ENCODE peak calls at places on chromosomes 16 and 17, in five cellular contexts. U is H1, Q is IMR-90, J is mesenchymal stem cell, P is neuronal stem cell. R is an unnamed sample.

GRCh38 chr17:1967092-1967662 is 58.0 kb downstream of the RTN4RL1 start:
- DNase-seq in U (no peak), Q (no peak), J (no peak), P (no peak), R (peak; percentile 93)

GRCh38 chr16:52114414-52114813 is 432.5 kb downstream of the TOX3 start:
- DNase-seq in U (no peak), Q (no peak), J (no peak), P (no peak), R (no peak)

GRCh38 chr17:18285296-18285695 is 24.8 kb downstream of the MIEF2 start:
- DNase-seq in U (no peak), Q (no peak), J (no peak), P (no peak), R (no peak)

GRCh38 chr16:72210072-72210471 is 38.1 kb upstream of the PMFBP1 start:
- DNase-seq in U (no peak), Q (no peak), J (no peak), P (no peak), R (no peak)

GRCh38 chr16:4378202-4378666 is 6.6 kb downstream of the VASN start:
- DNase-seq in U (no peak), Q (no peak), J (no peak), P (no peak), R (no peak)

GRCh38 chr16:48330133-48330846 is 54.9 kb downstream of the SIAH1 start:
- DNase-seq in U (no peak), Q (peak; percentile 37), J (no peak), P (no peak), R (no peak)

GRCh38 chr16:85570213-85570734 is 42.8 kb upstream of the GSE1 start:
- DNase-seq in U (no peak), Q (no peak), J (no peak), P (no peak), R (no peak)

GRCh38 chr17:67619555-67619954 is 98.2 kb upstream of the NOL11 start:
- DNase-seq in U (no peak), Q (no peak), J (no peak), P (no peak), R (no peak)

GRCh38 chr16:30533748-30534367 is 800 bp downstream of the ZNF747 start:
- DNase-seq in U (no peak), Q (no peak), J (no peak), P (no peak), R (no peak)

GRCh38 chr16:67088551-67088950 is 21.2 kb upstream of the PHAF1 start:
- DNase-seq in U (no peak), Q (no peak), J (no peak), P (no peak), R (no peak)

GRCh38 chr17:61394630-61395408 is 4.8 kb upstream of the TBX2 start:
- DNase-seq in U (no peak), Q (peak; percentile 22), J (no peak), P (no peak), R (no peak)

GRCh38 chr17:44779211-44780025 is 20.6 kb downstream of the ADAM11 start:
- DNase-seq in U (peak; percentile 54), Q (peak; percentile 70), J (peak; percentile 80), P (peak; percentile 73), R (peak; percentile 88)

GRCh38 chr16:57372372-57373116 is at the start of gene CX3CL1:
- DNase-seq in U (no peak), Q (peak; percentile 39), J (peak; percentile 62), P (no peak), R (peak; percentile 86)

GRCh38 chr17:37405955-37406634 is 541 bp downstream of the ACACA start:
- DNase-seq in U (no peak), Q (no peak), J (no peak), P (no peak), R (no peak)

GRCh38 chr17:40590742-40591141 is 25.5 kb upstream of the CCR7 start:
- DNase-seq in U (no peak), Q (no peak), J (no peak), P (no peak), R (no peak)

GRCh38 chr16:80803341-80804060 is 897 bp downstream of the CDYL2 start:
- DNase-seq in U (no peak), Q (no peak), J (peak; percentile 6), P (peak; percentile 20), R (peak; percentile 61)

GRCh38 chr17:39979865-39980401 is 674 bp upstream of the PSMD3 start:
- DNase-seq in U (no peak), Q (peak; percentile 19), J (peak; percentile 74), P (no peak), R (peak; percentile 68)

GRCh38 chr17:69712801-69713311 is 298.4 kb downstream of the MAP2K6 start:
- DNase-seq in U (no peak), Q (no peak), J (peak; percentile 26), P (no peak), R (no peak)

GRCh38 chr17:62804822-62805221 is 3.3 kb downstream of the MARCHF10 start:
- DNase-seq in U (no peak), Q (peak; percentile 75), J (peak; percentile 84), P (no peak), R (no peak)

GRCh38 chr16:24609740-24610420 is 70.5 kb downstream of the RBBP6 start:
- DNase-seq in U (no peak), Q (peak; percentile 31), J (peak; percentile 73), P (peak; percentile 44), R (peak; percentile 60)

GRCh38 chr16:15055141-15056053 is 477 bp downstream of the NTAN1 start:
- DNase-seq in U (no peak), Q (peak; percentile 23), J (peak; percentile 56), P (no peak), R (no peak)

GRCh38 chr17:79468183-79468944 is 142.5 kb downstream of the RBFOX3 start:
- DNase-seq in U (no peak), Q (no peak), J (no peak), P (no peak), R (no peak)

GRCh38 chr16:10122546-10122945 is 59.7 kb downstream of the GRIN2A start:
- DNase-seq in U (no peak), Q (no peak), J (peak; percentile 10), P (no peak), R (no peak)

GRCh38 chr17:28811594-28812135 is 30.9 kb downstream of the FAM222B start:
- DNase-seq in U (no peak), Q (peak; percentile 21), J (peak; percentile 57), P (peak; percentile 24), R (no peak)

GRCh38 chr17:28046034-28046825 is 3.8 kb downstream of the NLK start:
- DNase-seq in U (no peak), Q (no peak), J (no peak), P (no peak), R (no peak)

GRCh38 chr16:54118846-54119245 is 167.7 kb downstream of the IRX3 start:
- DNase-seq in U (no peak), Q (peak; percentile 25), J (no peak), P (no peak), R (no peak)

GRCh38 chr16:64158941-64159588 is 962.8 kb downstream of the CDH11 start:
- DNase-seq in U (no peak), Q (no peak), J (no peak), P (no peak), R (no peak)

GRCh38 chr17:81018044-81018802 is 16.7 kb upstream of the BAIAP2 start:
- DNase-seq in U (no peak), Q (peak; percentile 63), J (peak; percentile 52), P (peak; percentile 49), R (no peak)

GRCh38 chr17:41918392-41919164 is at the start of gene ACLY:
- DNase-seq in U (peak; percentile 94), Q (peak; percentile 95), J (peak; percentile 98), P (peak; percentile 98), R (peak; percentile 100)

GRCh38 chr17:41775394-41776226 is 10.9 kb downstream of the JUP start:
- DNase-seq in U (no peak), Q (no peak), J (no peak), P (peak; percentile 43), R (peak; percentile 81)

GRCh38 chr16:879986-880385 is 79.5 kb upstream of the GNG13 start:
- DNase-seq in U (no peak), Q (no peak), J (no peak), P (no peak), R (no peak)

GRCh38 chr16:883340-883739 is 82.8 kb upstream of the GNG13 start:
- DNase-seq in U (no peak), Q (no peak), J (no peak), P (no peak), R (no peak)

GRCh38 chr16:882256-882655 is 81.7 kb upstream of the GNG13 start:
- DNase-seq in U (no peak), Q (no peak), J (no peak), P (no peak), R (no peak)

GRCh38 chr16:880471-881171 is 80.1 kb upstream of the GNG13 start:
- DNase-seq in U (no peak), Q (no peak), J (no peak), P (no peak), R (no peak)

GRCh38 chr16:881219-882097 is 80.9 kb upstream of the GNG13 start:
- DNase-seq in U (no peak), Q (no peak), J (no peak), P (no peak), R (no peak)
- H4K91ac ChIP-seq in U (no peak overlapping the region), Q (no peak overlapping the region), J (no peak overlapping the region), P (no peak overlapping the region), R (no peak overlapping the region)

GRCh38 chr17:43648916-43649315 is 12.8 kb downstream of the MEOX1 start:
- DNase-seq in U (no peak), Q (no peak), J (no peak), P (no peak), R (no peak)
- H4K91ac ChIP-seq in U (no peak overlapping the region), Q (no peak overlapping the region), J (no peak overlapping the region), P (no peak overlapping the region), R (no peak overlapping the region)

GRCh38 chr17:77474292-77474988 is 333.7 kb downstream of the SEC14L1 start:
- DNase-seq in U (no peak), Q (peak; percentile 41), J (no peak), P (no peak), R (no peak)

GRCh38 chr17:77476498-77476897 is 335.7 kb downstream of the SEC14L1 start:
- DNase-seq in U (no peak), Q (no peak), J (no peak), P (no peak), R (no peak)

GRCh38 chr17:77476006-77476405 is 335.2 kb downstream of the SEC14L1 start:
- DNase-seq in U (no peak), Q (no peak), J (no peak), P (no peak), R (no peak)

GRCh38 chr17:77473615-77474226 is 333.0 kb downstream of the SEC14L1 start:
- DNase-seq in U (no peak), Q (no peak), J (no peak), P (no peak), R (no peak)

GRCh38 chr17:77475012-77475976 is 334.5 kb downstream of the SEC14L1 start:
- DNase-seq in U (no peak), Q (peak; percentile 95), J (peak; percentile 91), P (no peak), R (no peak)
- H4K91ac ChIP-seq in U (no peak overlapping the region), Q (peak overlapping the region; percentile 55), J (peak overlapping the region; percentile 5), P (peak overlapping the region; percentile 47), R (no peak overlapping the region)

GRCh38 chr16:50334106-50334975 is 34.4 kb downstream of the BRD7 start:
- DNase-seq in U (no peak), Q (peak; percentile 53), J (no peak), P (no peak), R (no peak)

GRCh38 chr16:50332599-50332998 is 36.2 kb downstream of the BRD7 start:
- DNase-seq in U (no peak), Q (no peak), J (no peak), P (no peak), R (no peak)

GRCh38 chr16:50335198-50335958 is 33.4 kb downstream of the BRD7 start:
- DNase-seq in U (no peak), Q (peak; percentile 33), J (peak; percentile 52), P (no peak), R (no peak)

GRCh38 chr16:50329446-50330189 is 39.2 kb downstream of the BRD7 start:
- DNase-seq in U (no peak), Q (no peak), J (no peak), P (no peak), R (no peak)

GRCh38 chr16:50331570-50331969 is 37.2 kb downstream of the BRD7 start:
- DNase-seq in U (no peak), Q (no peak), J (no peak), P (no peak), R (no peak)
- H4K91ac ChIP-seq in U (no peak overlapping the region), Q (no peak overlapping the region), J (no peak overlapping the region), P (no peak overlapping the region), R (no peak overlapping the region)